ENCODE peak calls at places on chromosomes 3 and 15, in five cellular contexts. F is ovary, N is A549, D is upper lobe of left lung, O is GM12878. H is an unnamed sample.

GRCh38 chr3:129417354-129417753 is 11.1 kb downstream of the EFCAB12 start:
- DNase-seq in N (no peak), D (no peak), F (peak), O (no peak), H (no peak)

GRCh38 chr3:144496116-144496835 is 524.7 kb downstream of the DIPK2A start:
- DNase-seq in N (no peak), O (no peak), D (no peak), F (no peak), H (no peak)

GRCh38 chr15:46312133-46312740 is 677.4 kb downstream of the SQOR start:
- DNase-seq in D (peak), O (peak), N (peak), F (peak), H (peak)

GRCh38 chr3:55434789-55435188 is 52.3 kb downstream of the WNT5A start:
- DNase-seq in N (no peak), O (no peak), F (no peak), D (peak), H (no peak)

GRCh38 chr3:52801839-52802238 is 7.2 kb downstream of the ITIH3 start:
- DNase-seq in F (no peak), D (no peak), N (no peak), O (no peak), H (no peak)

GRCh38 chr3:68306571-68306970 is 625.8 kb downstream of the TAFA4 start:
- DNase-seq in O (no peak), F (no peak), N (no peak), D (no peak), H (no peak)

GRCh38 chr15:89218531-89218930 is 2.8 kb downstream of the RLBP1 start:
- DNase-seq in F (no peak), N (no peak), D (no peak), O (no peak), H (no peak)

GRCh38 chr3:42387802-42388651 is 22.4 kb downstream of the LYZL4 start:
- DNase-seq in F (no peak), N (no peak), D (no peak), O (no peak), H (no peak)

GRCh38 chr15:68363353-68363752 is 68.6 kb downstream of the ITGA11 start:
- DNase-seq in D (no peak), F (no peak), O (no peak), N (peak), H (no peak)
- TF ChIP-seq CTCF in D (no peak), F (no peak), O (no peak), N (no peak), H (no peak)

DNA sequence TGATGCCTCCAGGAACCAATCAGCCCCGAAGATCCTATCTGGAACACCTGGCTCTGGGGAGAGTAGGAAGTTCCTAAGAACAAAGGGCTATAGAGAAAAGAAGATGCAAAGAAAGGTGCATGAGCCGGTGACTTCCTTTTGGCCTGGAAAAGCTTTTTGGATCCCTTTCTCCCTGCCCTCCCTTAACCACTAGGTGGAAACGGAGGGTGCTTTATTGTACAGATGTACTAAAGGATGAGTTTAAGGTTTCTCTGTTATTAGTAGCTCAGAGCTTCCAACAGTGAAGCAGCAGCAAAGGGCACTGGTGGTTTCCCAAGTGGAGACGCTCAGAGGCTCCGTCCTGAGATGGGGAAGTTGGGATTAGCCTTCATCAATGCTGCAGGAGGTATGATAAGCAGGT is 6.0 kb upstream of the ADGRG7 start:
- DNase-seq in N (peak), O (no peak), F (no peak), D (no peak), H (no peak)
- TF ChIP-seq POLR2A in N (no peak), O (no peak), F (no peak), D (no peak), H (no peak)

DNA sequence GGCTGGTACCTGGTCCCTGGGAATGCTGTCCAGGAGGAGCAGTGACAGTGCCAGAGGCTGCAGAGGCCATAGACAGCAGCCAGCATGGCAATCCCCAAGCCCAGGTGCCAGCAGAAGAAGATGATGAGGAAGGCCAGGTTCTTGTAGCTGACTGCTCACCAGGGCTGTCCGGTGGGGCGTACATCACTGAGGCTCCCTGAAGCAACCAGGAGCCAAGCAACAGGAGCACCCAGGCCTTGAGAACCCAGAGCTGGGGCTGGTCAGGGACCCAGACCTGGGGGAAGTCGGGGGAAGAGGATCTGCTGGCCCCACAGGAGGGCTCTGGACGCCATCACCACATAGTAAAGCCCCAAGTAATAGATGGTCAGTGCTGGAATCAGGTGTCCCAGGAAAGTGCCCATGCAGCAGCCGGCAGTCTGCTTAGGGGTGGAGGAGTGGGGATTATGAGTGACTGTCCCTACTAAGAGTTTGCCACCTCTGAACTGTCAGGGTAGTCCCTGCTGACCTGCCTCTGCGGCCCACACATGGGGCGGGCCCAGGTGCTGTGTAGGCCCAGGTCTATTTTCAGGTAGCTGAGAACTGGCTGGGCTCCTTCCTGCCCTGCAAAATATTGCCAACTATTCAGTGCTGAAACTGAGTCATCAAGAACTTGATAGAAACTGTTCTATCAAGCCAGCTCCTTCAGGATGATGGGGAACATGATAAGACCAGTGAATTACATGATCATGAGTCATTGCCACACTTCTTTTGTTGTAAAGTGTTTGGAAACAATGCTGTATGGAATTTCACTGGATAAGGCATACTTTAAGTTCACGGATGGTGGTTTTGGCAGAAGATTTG is 68.7 kb downstream of the CHRD start:
- DNase-seq in N (peak), F (no peak), D (peak), O (no peak), H (no peak)
- TF ChIP-seq EP300 in N (no peak), F (no peak), D (no peak), O (no peak), H (no peak)

GRCh38 chr3:57863380-57863779 is 107.3 kb downstream of the SLMAP start:
- DNase-seq in F (no peak), N (no peak), O (no peak), D (no peak), H (no peak)

GRCh38 chr3:57862894-57863293 is 106.8 kb downstream of the SLMAP start:
- DNase-seq in F (no peak), D (no peak), N (no peak), O (no peak), H (no peak)

GRCh38 chr3:57864853-57865252 is 108.7 kb downstream of the SLMAP start:
- DNase-seq in N (peak), O (no peak), D (no peak), F (no peak), H (no peak)
- TF ChIP-seq CTCF in N (peak), O (peak), D (no peak), F (no peak), H (peak)

GRCh38 chr15:77542491-77543001 is 90.2 kb downstream of the LINGO1 start:
- DNase-seq in D (no peak), F (no peak), O (no peak), N (no peak), H (no peak)

GRCh38 chr15:77541421-77542181 is 91.1 kb downstream of the LINGO1 start:
- DNase-seq in F (no peak), N (no peak), D (peak), O (no peak), H (peak)

GRCh38 chr15:77545058-77545457 is 87.7 kb downstream of the LINGO1 start:
- DNase-seq in O (no peak), N (no peak), D (no peak), F (no peak), H (no peak)

GRCh38 chr15:77544162-77544561 is 88.5 kb downstream of the LINGO1 start:
- DNase-seq in F (no peak), N (no peak), O (no peak), D (no peak), H (no peak)

DNA sequence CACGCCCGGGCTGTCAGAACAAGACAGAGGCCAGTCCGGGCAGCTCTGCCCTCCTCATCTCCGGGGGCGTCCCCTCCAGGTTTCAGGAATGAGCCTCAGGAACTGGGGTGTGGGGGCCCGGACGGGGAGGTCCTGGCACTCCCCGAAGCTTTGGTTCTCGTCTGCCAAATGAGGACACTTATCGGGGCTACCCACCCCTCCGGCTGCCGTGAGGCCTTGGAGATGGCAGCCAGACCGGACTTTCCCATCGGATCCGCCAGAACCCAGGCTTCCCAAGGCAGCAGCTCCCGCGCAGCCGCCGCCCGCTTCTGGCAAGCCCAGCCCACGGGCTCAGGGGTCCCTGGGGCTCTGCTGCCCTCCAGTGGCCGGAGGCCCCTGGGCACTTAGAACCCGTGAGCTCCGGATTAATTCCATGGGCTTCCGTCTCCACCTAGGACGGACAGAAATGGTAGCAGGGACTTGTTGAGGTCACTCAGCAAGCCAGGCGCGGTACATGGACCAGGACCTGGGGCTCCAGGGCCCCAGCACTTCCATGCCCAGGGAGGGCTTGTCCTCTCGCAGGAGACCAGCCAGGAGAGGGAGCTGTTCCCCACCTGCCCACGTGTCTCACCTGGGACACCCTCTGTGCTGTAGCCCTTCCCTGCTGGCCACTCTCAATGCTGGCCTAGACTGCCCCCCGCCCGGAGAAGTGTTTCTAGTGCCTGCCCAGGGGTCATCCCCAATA is 89.4 kb downstream of the LINGO1 start:
- DNase-seq in O (peak), D (peak), F (peak), N (peak), H (peak)
- TF ChIP-seq POLR2A in O (peak), D (no peak), F (peak), N (peak), H (no peak)